ENCODE peak calls at places on chromosomes 3 and 15, in four cellular contexts. B is naive thymus-derived CD8-positive, alpha-beta T cell; N is AML-193; W is stimulated activated naive CD4-positive, alpha-beta T cell. C is an unnamed sample.

GRCh38 chr15:90203473-90203872 is 2.3 kb downstream of the SEMA4B start:
- DNase-seq in B (no peak), N (no peak), W (no peak), C (no peak)

GRCh38 chr15:27561816-27562215 is 537.3 kb downstream of the OCA2 start:
- DNase-seq in B (no peak), N (no peak), W (no peak), C (no peak)

GRCh38 chr3:187807086-187807862 is 62.0 kb upstream of the BCL6 start:
- DNase-seq in B (no peak), N (no peak), W (no peak), C (no peak)

GRCh38 chr3:177615015-177615414 is 417.7 kb upstream of the TBL1XR1 start:
- DNase-seq in B (no peak), N (peak; percentile 96), W (no peak), C (no peak)

GRCh38 chr3:58116161-58116955 is 94.4 kb downstream of the DNASE1L3 start:
- DNase-seq in B (peak; percentile 75), N (no peak), W (peak; percentile 39), C (peak; percentile 43)

GRCh38 chr3:24202071-24202470 is 257.0 kb downstream of the NR1D2 start:
- DNase-seq in B (no peak), N (no peak), W (no peak), C (no peak)

GRCh38 chr15:58065445-58066041 is at the start of gene ALDH1A2:
- DNase-seq in B (no peak), N (no peak), W (no peak), C (no peak)

GRCh38 chr3:196108075-196108743 is 26.3 kb upstream of the TFRC start:
- DNase-seq in B (no peak), N (no peak), W (no peak), C (no peak)

GRCh38 chr3:125069452-125069851 is 13.7 kb upstream of the HEG1 start:
- DNase-seq in B (no peak), N (no peak), W (no peak), C (no peak)

GRCh38 chr3:31572605-31573459 is 40.1 kb downstream of the STT3B start:
- DNase-seq in B (no peak), N (peak; percentile 75), W (no peak), C (no peak)